ENCODE peak calls at places on chromosomes 2 and 18, in five cellular contexts. B is kidney, E is AG10803, C is endothelial cell of umbilical vein, A is tibial artery. V is an unnamed sample.

GRCh38 chr2:237323656-237324055 is 90.3 kb downstream of the COL6A3 start:
- DNase-seq in B (no peak), E (no peak), C (no peak), A (no peak), V (no peak)

GRCh38 chr2:128585706-128586105 is 267.0 kb upstream of the HS6ST1 start:
- DNase-seq in B (no peak), E (peak), C (no peak), A (no peak), V (no peak)

GRCh38 chr18:58140366-58141325 is 96.6 kb downstream of the NEDD4L start:
- DNase-seq in B (no peak), E (no peak), C (no peak), A (no peak), V (no peak)

GRCh38 chr2:222430071-222430470 is 5.7 kb downstream of the SGPP2 start:
- DNase-seq in B (no peak), E (no peak), C (no peak), A (no peak), V (no peak)

GRCh38 chr2:62014102-62014501 is 108.6 kb downstream of the COMMD1 start:
- DNase-seq in B (peak), E (peak), C (peak), A (peak), V (no peak)

GRCh38 chr2:101556033-101556459 is 81.1 kb upstream of the RFX8 start:
- DNase-seq in B (no peak), E (no peak), C (no peak), A (no peak), V (no peak)

GRCh38 chr2:158211516-158211915 is 109.8 kb downstream of the UPP2 start:
- DNase-seq in B (no peak), E (no peak), C (no peak), A (no peak), V (no peak)

GRCh38 chr2:129896226-129897100 is 83.0 kb upstream of the RAB6C start:
- DNase-seq in B (peak), E (no peak), C (no peak), A (no peak), V (no peak)

GRCh38 chr2:39405364-39405763 is 31.7 kb downstream of the MAP4K3 start:
- DNase-seq in B (no peak), E (no peak), C (no peak), A (no peak), V (no peak)

GRCh38 chr2:240846881-240847601 is 21.6 kb upstream of the AGXT start:
- DNase-seq in B (no peak), E (no peak), C (no peak), A (no peak), V (no peak)

GRCh38 chr2:42809876-42810125 is 17.4 kb upstream of the HAAO start:
- DNase-seq in B (peak), E (peak), C (no peak), A (peak), V (no peak)

GRCh38 chr2:128416781-128417180 is 98.1 kb upstream of the HS6ST1 start:
- DNase-seq in B (peak), E (no peak), C (no peak), A (no peak), V (no peak)

GRCh38 chr18:61669320-61669719 is 223.5 kb downstream of the RNF152 start:
- DNase-seq in B (no peak), E (peak), C (no peak), A (no peak), V (no peak)

GRCh38 chr2:32836961-32837360 is 109.8 kb upstream of the LTBP1 start:
- DNase-seq in B (no peak), E (no peak), C (peak), A (no peak), V (no peak)

GRCh38 chr2:206274434-206275273 is at the start of gene ZDBF2:
- DNase-seq in B (peak), E (peak), C (peak), A (no peak), V (no peak)

GRCh38 chr2:8477511-8478132 is 204.2 kb upstream of the ID2 start:
- DNase-seq in B (no peak), E (peak), C (no peak), A (no peak), V (peak)

GRCh38 chr18:50287028-50287440 is 458 bp downstream of the CXXC1 start:
- DNase-seq in B (peak), E (no peak), C (no peak), A (no peak), V (no peak)

GRCh38 chr2:146602383-146602782 is 1242.4 kb upstream of the ACVR2A start:
- DNase-seq in B (no peak), E (peak), C (no peak), A (no peak), V (no peak)

GRCh38 chr2:63663013-63663864 is 74.5 kb downstream of the MDH1 start:
- DNase-seq in B (no peak), E (no peak), C (peak), A (no peak), V (no peak)

GRCh38 chr2:52510432-52510831 is 1257.2 kb upstream of the CHAC2 start:
- DNase-seq in B (no peak), E (no peak), C (no peak), A (no peak), V (no peak)

GRCh38 chr2:46056541-46056940 is 240.7 kb upstream of the EPAS1 start:
- DNase-seq in B (no peak), E (no peak), C (no peak), A (no peak), V (no peak)

GRCh38 chr2:127388423-127389164 is 819 bp upstream of the MAP3K2 start:
- DNase-seq in B (no peak), E (peak), C (no peak), A (no peak), V (no peak)

GRCh38 chr2:55607717-55608116 is 9.7 kb downstream of the PPP4R3B start:
- DNase-seq in B (no peak), E (no peak), C (no peak), A (no peak), V (no peak)

GRCh38 chr18:13577091-13577697 is 149.2 kb downstream of the FAM210A start:
- DNase-seq in B (no peak), E (peak), C (no peak), A (no peak), V (peak)

GRCh38 chr2:162011718-162012564 is 62.1 kb downstream of the DPP4 start:
- DNase-seq in B (no peak), E (no peak), C (no peak), A (no peak), V (no peak)

GRCh38 chr18:21389283-21389682 is 147.3 kb downstream of the GREB1L start:
- DNase-seq in B (no peak), E (no peak), C (no peak), A (no peak), V (no peak)

GRCh38 chr2:98026292-98026691 is 30.5 kb upstream of the TMEM131 start:
- DNase-seq in B (no peak), E (peak), C (no peak), A (no peak), V (no peak)

GRCh38 chr2:236718207-236718992 is 148.8 kb downstream of the ACKR3 start:
- DNase-seq in B (no peak), E (peak), C (no peak), A (no peak), V (no peak)

GRCh38 chr2:16014041-16014787 is 73.9 kb downstream of the MYCN start:
- DNase-seq in B (no peak), E (no peak), C (no peak), A (no peak), V (no peak)

GRCh38 chr2:45003586-45004568 is 5.4 kb downstream of the SIX2 start:
- DNase-seq in B (no peak), E (no peak), C (no peak), A (no peak), V (no peak)
- H3K4me3 ChIP-seq in B (no peak), E (peak), C (peak), A (no peak), V (no peak)

GRCh38 chr2:25524507-25524906 is 148.9 kb downstream of the DTNB start:
- DNase-seq in B (no peak), E (no peak), C (no peak), A (no peak), V (peak)

GRCh38 chr2:25517701-25518100 is 155.7 kb downstream of the DTNB start:
- DNase-seq in B (no peak), E (no peak), C (no peak), A (no peak), V (no peak)

GRCh38 chr2:25523060-25523459 is 150.3 kb downstream of the DTNB start:
- DNase-seq in B (no peak), E (no peak), C (no peak), A (no peak), V (no peak)

GRCh38 chr2:25521126-25521525 is 152.3 kb downstream of the DTNB start:
- DNase-seq in B (no peak), E (peak), C (no peak), A (no peak), V (no peak)

DNA sequence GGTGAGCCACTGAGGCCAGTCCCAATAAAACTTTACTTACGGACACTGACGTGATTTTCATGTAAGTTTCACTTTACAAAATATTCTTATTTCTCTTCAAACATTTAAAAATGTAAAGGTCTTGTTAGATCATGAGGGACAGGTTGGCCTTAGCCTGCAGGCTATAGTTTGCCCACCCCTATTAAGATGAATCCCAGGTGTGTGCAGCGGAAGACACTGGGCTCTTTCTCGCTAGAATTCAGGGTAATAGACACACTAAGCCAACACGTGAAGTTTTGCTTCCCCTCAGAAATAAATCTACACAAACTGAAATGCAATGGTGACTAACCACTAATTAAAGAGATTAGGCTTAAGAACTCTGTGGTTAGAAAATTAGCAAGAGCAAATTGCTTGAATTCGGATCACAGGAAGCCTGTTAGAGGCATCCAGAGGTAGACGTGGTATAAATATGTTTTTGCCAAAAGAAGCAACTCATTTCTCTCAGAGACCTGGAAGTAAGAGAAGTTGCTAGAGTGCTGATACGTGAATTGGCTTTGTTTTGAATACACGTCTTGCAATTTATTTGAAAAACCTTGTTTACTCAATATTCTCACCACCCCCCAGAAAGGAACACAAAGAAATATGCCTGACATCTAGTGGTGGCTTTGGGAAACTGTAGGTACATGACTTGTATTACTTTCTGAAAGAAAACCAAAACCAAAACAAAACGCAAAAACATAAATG is 151.6 kb downstream of the DTNB start:
- DNase-seq in B (no peak), E (peak), C (peak), A (no peak), V (peak)
- H3K4me3 ChIP-seq in B (peak), E (peak), C (no peak), A (no peak), V (no peak)

DNA sequence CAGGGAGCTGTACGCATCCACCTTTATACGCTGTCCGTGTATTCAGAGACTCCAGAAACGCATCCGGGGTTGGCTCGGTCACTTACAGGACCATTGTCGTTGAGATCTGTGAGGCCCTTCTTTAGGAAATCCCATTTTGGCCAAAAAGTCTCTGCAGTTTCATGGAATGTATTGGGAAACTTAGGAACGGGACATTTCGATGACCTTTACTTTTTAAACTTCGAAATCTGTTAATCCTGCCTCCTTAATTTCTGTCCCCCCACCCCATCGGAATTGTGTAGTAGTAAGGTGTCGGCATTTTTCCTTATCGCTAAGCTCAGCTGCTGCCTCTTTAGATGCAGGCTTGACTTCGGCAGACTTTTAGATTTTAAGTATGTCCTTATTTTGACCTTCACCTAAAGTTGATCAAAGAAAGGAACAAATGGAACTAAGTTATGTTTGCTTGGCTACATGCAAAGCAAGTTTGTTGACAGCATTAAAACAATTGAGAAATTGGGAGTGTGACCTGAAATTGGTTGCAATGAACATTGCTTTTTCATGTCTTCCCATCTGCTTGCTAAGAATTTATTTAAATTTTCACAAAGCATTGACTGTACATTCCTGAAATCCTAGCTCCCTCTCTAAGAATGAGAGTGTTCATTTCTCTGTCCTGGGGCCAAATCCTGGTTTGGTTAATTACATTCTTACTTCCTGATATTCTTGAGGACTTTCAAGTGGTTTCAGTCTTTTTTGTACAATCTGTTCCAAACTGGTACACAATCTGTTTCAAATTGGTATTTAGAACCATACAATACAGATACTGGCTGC is 886 bp upstream of the RAPH1 start:
- DNase-seq in B (no peak), E (peak), C (no peak), A (no peak), V (no peak)
- H3K4me3 ChIP-seq in B (peak), E (peak), C (peak), A (peak), V (peak)

GRCh38 chr2:188979730-188980123 is 5.6 kb downstream of the COL3A1 start:
- DNase-seq in B (no peak), E (peak), C (no peak), A (no peak), V (no peak)
- H3K4me3 ChIP-seq in B (no peak), E (peak), C (no peak), A (peak), V (no peak)

GRCh38 chr18:72692595-72692994 is 148.5 kb upstream of the CBLN2 start:
- DNase-seq in B (no peak), E (no peak), C (no peak), A (no peak), V (no peak)
- H3K4me3 ChIP-seq in B (peak), E (no peak), C (no peak), A (no peak), V (no peak)

V was measured in GM12864.